ENCODE peak calls at places on chromosomes 11 and 22, in eight cellular contexts. G is fibroblast of lung, A is SK-N-SH, V is epithelial cell of esophagus, R is Panc1, U is left ventricle myocardium inferior, I is transverse colon, Y is omental fat pad. F is an unnamed sample.

GRCh38 chr22:48309115-48309705 is 1518.5 kb downstream of the BRD1 start:
- DNase-seq in G (no peak), U (no peak), R (no peak), V (no peak), A (no peak), Y (no peak), I (no peak), F (no peak)

GRCh38 chr11:9858218-9858617 is 194.3 kb downstream of the SWAP70 start:
- DNase-seq in I (no peak), G (peak; percentile 8), R (no peak), Y (no peak), U (no peak), V (no peak), A (peak; percentile 6), F (no peak)

GRCh38 chr22:40534379-40535188 is 101.9 kb downstream of the MRTFA start:
- DNase-seq in A (no peak), U (no peak), R (no peak), V (peak; percentile 46), G (peak; percentile 67), Y (no peak), I (no peak), F (no peak)

GRCh38 chr11:75632962-75633361 is 35.9 kb downstream of the MAP6 start:
- DNase-seq in Y (no peak), A (no peak), R (no peak), U (no peak), V (no peak), I (no peak), G (no peak), F (no peak)

GRCh38 chr22:49482811-49483210 is 344.9 kb downstream of the BRD1 start:
- DNase-seq in R (no peak), G (no peak), A (no peak), V (no peak), Y (no peak), I (no peak), U (no peak), F (no peak)

GRCh38 chr11:2421996-2422395 is 21.4 kb downstream of the TSSC4 start:
- DNase-seq in U (no peak), I (no peak), Y (no peak), G (no peak), A (no peak), V (no peak), R (no peak), F (no peak)

GRCh38 chr11:5783255-5783654 is at the start of gene OR52N5:
- DNase-seq in Y (no peak), I (no peak), R (no peak), V (no peak), G (no peak), A (no peak), U (no peak), F (no peak)

GRCh38 chr22:17692841-17693240 is 54.3 kb downstream of the BCL2L13 start:
- DNase-seq in Y (no peak), R (no peak), A (no peak), U (no peak), V (no peak), I (no peak), G (no peak), F (no peak)

GRCh38 chr22:22702159-22702873 is 57.9 kb downstream of the GGTLC2 start:
- DNase-seq in V (peak; percentile 19), R (no peak), G (no peak), U (no peak), I (peak; percentile 44), A (no peak), Y (no peak), F (peak; percentile 55)

GRCh38 chr11:69923641-69924307 is 104.6 kb upstream of the FGF3 start:
- DNase-seq in R (no peak), G (no peak), A (no peak), U (no peak), V (no peak), I (no peak), Y (no peak), F (no peak)

GRCh38 chr11:66919938-66920337 is 38.2 kb downstream of the PC start:
- DNase-seq in Y (no peak), G (no peak), R (no peak), I (no peak), A (no peak), V (no peak), U (no peak), F (no peak)

GRCh38 chr11:66725646-66726045 is 3.4 kb downstream of the SPTBN2 start:
- DNase-seq in I (no peak), A (no peak), G (no peak), R (no peak), U (no peak), V (no peak), Y (no peak), F (no peak)

GRCh38 chr11:122910775-122911174 is 28.2 kb downstream of the JHY start:
- DNase-seq in U (no peak), V (peak; percentile 57), A (peak; percentile 30), Y (no peak), I (no peak), R (peak; percentile 8), G (peak; percentile 36), F (no peak)
- TF ChIP-seq CTCF in U (peak; percentile 49), V (peak; percentile 51), A (peak; percentile 58), Y (no peak), I (no peak), R (peak; percentile 61), G (peak; percentile 26), F (no peak)

DNA sequence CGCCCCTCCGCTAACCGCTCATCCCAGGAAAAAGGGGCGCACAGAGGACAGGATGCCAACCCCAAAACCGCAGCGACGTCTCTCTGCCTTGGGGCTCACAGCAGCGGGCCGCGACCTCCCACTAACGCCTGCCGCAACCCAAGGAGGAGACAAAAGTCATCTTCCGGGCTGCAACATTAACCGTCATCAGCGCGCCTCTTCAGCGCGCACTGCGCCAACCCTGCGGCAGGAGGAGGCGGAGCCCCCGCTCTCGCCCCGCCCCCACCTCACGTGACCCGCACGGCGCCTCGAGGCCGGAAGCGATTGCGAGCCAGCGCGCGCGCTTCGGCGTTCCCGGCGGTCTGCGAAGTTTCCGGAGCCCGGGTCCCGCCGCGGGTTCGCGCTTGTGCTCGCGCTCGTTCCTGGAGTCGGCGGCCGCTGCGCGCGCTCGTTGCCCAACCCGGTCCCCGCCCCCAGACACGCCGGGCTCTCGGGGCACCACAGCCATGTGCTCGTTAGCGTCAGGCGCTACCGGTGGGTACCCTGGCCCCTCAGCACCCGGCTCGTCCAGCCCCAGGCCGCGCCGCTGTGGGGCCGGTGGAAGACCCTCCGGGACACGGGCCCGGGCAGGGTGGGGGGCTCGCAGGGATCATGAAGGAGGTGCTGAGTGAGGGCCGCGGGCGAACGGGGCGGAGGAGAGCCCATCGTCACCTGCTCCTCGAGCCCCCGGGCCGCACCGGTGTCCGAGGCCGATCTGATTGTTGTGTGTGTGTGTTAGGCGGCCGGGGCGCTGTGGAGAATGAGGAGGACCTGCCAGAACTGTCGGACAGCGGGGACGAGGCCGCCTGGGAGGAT is at the start of gene PRMT3:
- DNase-seq in Y (peak; percentile 73), G (peak; percentile 95), R (peak; percentile 69), A (peak; percentile 97), I (peak; percentile 97), U (peak; percentile 97), V (peak; percentile 97), F (peak; percentile 98)
- TF ChIP-seq CTCF in Y (peak; percentile 69), G (no peak), R (peak; percentile 96), A (no peak), I (no peak), U (no peak), V (no peak), F (peak; percentile 97)

GRCh38 chr11:118928870-118929495 is 3.3 kb upstream of the BCL9L start:
- DNase-seq in A (peak; percentile 80), V (peak; percentile 65), R (no peak), G (peak; percentile 53), U (peak; percentile 69), Y (no peak), I (no peak), F (peak; percentile 37)
- TF ChIP-seq CTCF in A (no peak), V (no peak), R (no peak), G (no peak), U (peak; percentile 15), Y (no peak), I (no peak), F (no peak)

GRCh38 chr22:50694766-50695420 is 22.3 kb downstream of the SHANK3 start:
- DNase-seq in U (peak; percentile 11), A (no peak), R (no peak), G (no peak), V (no peak), Y (no peak), I (no peak), F (no peak)

GRCh38 chr22:50696799-50697561 is 24.4 kb downstream of the SHANK3 start:
- DNase-seq in A (peak; percentile 94), V (peak; percentile 43), I (no peak), R (no peak), G (peak; percentile 11), U (peak; percentile 20), Y (no peak), F (peak; percentile 41)

GRCh38 chr22:50695421-50696250 is 23.0 kb downstream of the SHANK3 start:
- DNase-seq in V (peak; percentile 63), I (no peak), U (no peak), A (no peak), G (no peak), Y (no peak), R (no peak), F (no peak)

GRCh38 chr22:50697667-50698506 is 25.3 kb downstream of the SHANK3 start:
- DNase-seq in V (no peak), A (peak; percentile 76), Y (no peak), G (no peak), R (no peak), U (peak; percentile 12), I (no peak), F (no peak)

DNA sequence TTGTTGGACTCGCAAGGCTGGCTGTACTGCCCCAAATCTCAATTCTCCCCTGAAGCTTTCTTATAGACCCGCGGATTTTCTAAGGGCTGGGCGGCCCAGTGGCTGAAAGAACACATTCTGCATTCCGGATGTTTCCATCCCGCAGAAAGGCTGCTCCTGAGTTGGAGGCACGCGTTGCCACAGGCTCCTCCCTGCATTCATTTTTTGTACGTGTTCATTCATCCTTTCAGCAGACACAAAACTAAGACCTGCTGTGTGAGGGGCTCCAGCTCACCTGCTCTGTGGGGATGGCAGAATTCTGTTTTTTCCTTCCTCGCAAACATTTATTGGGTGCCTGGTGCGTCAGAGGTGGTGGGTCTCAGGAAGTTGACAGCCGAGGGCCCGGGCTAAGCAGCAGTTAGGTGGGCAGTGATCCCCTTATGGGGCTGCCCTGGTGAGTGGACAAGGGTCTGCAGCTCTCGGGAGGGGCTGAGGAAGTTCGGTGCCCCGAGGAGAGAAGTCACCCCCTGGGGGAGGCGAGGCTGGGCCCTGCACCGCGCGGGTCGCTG is 23.7 kb downstream of the SHANK3 start:
- DNase-seq in Y (no peak), V (peak; percentile 43), A (no peak), R (no peak), I (no peak), G (no peak), U (peak; percentile 12), F (no peak)
- TF ChIP-seq CTCF in Y (no peak), V (no peak), A (no peak), R (no peak), I (no peak), G (no peak), U (no peak), F (no peak)

F was measured in Calu3.